ENCODE peak calls at places on chromosomes 3 and 15, in nine cellular contexts. C, X, T, P, E, Q, K, V and Z are unnamed samples.

GRCh38 chr3:134392336-134392983 is 18.2 kb upstream of the AMOTL2 start:
- DNase-seq in E (no peak), X (no peak), K (no peak), T (no peak), C (no peak), V (no peak), P (peak; percentile 84), Q (peak; percentile 59), Z (no peak)

GRCh38 chr15:48017747-48018146 is 103.0 kb upstream of the SLC24A5 start:
- DNase-seq in E (no peak), X (no peak), P (no peak), T (no peak), V (no peak), C (no peak), K (no peak), Q (no peak), Z (no peak)

GRCh38 chr15:88127477-88127799 is 129.1 kb downstream of the NTRK3 start:
- DNase-seq in E (no peak), K (no peak), C (no peak), X (no peak), V (no peak), P (no peak), T (no peak), Q (no peak), Z (no peak)

GRCh38 chr3:138389841-138390581 is 41.6 kb downstream of the MRAS start:
- DNase-seq in T (peak; percentile 96), C (peak; percentile 7), P (peak; percentile 91), E (no peak), K (no peak), V (peak; percentile 74), Q (peak; percentile 91), X (peak; percentile 76), Z (peak; percentile 88)

GRCh38 chr3:58492385-58492970 is 582 bp downstream of the KCTD6 start:
- DNase-seq in X (no peak), T (no peak), K (no peak), V (no peak), C (no peak), Q (no peak), P (no peak), E (no peak), Z (no peak)

GRCh38 chr15:92629975-92630626 is 25.5 kb downstream of the FAM174B start:
- DNase-seq in X (no peak), E (no peak), V (no peak), C (no peak), Q (peak; percentile 36), P (no peak), K (no peak), T (no peak), Z (no peak)

GRCh38 chr3:13219077-13219901 is 146.1 kb upstream of the IQSEC1 start:
- DNase-seq in V (no peak), T (no peak), P (no peak), C (no peak), X (no peak), Q (no peak), K (no peak), E (no peak), Z (no peak)

GRCh38 chr3:57942872-57943283 is 65.3 kb upstream of the FLNB start:
- DNase-seq in P (no peak), V (no peak), E (no peak), Q (peak; percentile 89), C (no peak), X (no peak), K (no peak), T (no peak), Z (no peak)

GRCh38 chr15:85164841-85165466 is 183.3 kb downstream of the PDE8A start:
- DNase-seq in E (peak; percentile 18), C (no peak), V (no peak), X (no peak), P (no peak), K (no peak), T (no peak), Q (no peak), Z (no peak)

GRCh38 chr15:100275641-100276040 is 66.1 kb downstream of the ADAMTS17 start:
- DNase-seq in Q (no peak), C (no peak), X (no peak), T (no peak), P (no peak), V (no peak), K (no peak), E (no peak), Z (no peak)

GRCh38 chr3:133662256-133662773 is 574 bp upstream of the TOPBP1 start:
- DNase-seq in V (no peak), C (no peak), K (no peak), T (peak; percentile 2), X (no peak), E (no peak), P (peak; percentile 28), Q (no peak), Z (no peak)

GRCh38 chr3:178083906-178084823 is 452.1 kb upstream of the KCNMB2 start:
- DNase-seq in V (no peak), P (peak; percentile 52), Q (no peak), X (peak; percentile 8), E (no peak), K (no peak), C (no peak), T (no peak), Z (no peak)

GRCh38 chr3:134603480-134603879 is 47.3 kb downstream of the KY start:
- DNase-seq in Q (peak; percentile 47), C (no peak), P (no peak), X (no peak), T (no peak), K (no peak), V (no peak), E (no peak), Z (no peak)

GRCh38 chr3:86973440-86973839 is 17.5 kb downstream of the VGLL3 start:
- DNase-seq in X (no peak), T (no peak), P (peak; percentile 89), Q (no peak), C (no peak), E (no peak), K (no peak), V (no peak), Z (no peak)

GRCh38 chr3:86976206-86976605 is 14.7 kb downstream of the VGLL3 start:
- DNase-seq in E (no peak), X (no peak), T (no peak), P (no peak), K (no peak), V (no peak), Q (no peak), C (no peak), Z (no peak)

GRCh38 chr3:86982883-86983282 is 8.1 kb downstream of the VGLL3 start:
- DNase-seq in V (no peak), E (no peak), P (peak; percentile 94), X (no peak), C (no peak), T (no peak), K (no peak), Q (no peak), Z (no peak)

GRCh38 chr3:86978111-86978528 is 12.8 kb downstream of the VGLL3 start:
- DNase-seq in Q (no peak), P (peak; percentile 60), K (no peak), C (no peak), E (no peak), X (no peak), T (no peak), V (no peak), Z (no peak)
- H3K4me3 ChIP-seq in Q (no peak overlapping the region), P (no peak overlapping the region), K (no peak overlapping the region), C (no peak overlapping the region), E (no peak overlapping the region), X (no peak overlapping the region), T (no peak overlapping the region), V (peak overlapping the region; percentile 14), Z (no peak overlapping the region)

GRCh38 chr3:51975857-51976549 is 1.1 kb downstream of the ABHD14A start:
- DNase-seq in T (no peak), K (peak; percentile 93), P (peak; percentile 76), X (no peak), Q (peak; percentile 94), E (no peak), C (no peak), V (peak; percentile 84), Z (no peak)
- H3K4me3 ChIP-seq in T (peak overlapping the region; percentile 48), K (no peak overlapping the region), P (peak overlapping the region; percentile 53), X (peak overlapping the region; percentile 93), Q (no peak overlapping the region), E (peak overlapping the region; percentile 83), C (peak overlapping the region; percentile 79), V (peak overlapping the region; percentile 93), Z (peak overlapping the region; percentile 84)

GRCh38 chr15:60005352-60006202 is 1.5 kb downstream of the FOXB1 start:
- DNase-seq in C (no peak), X (no peak), E (no peak), P (no peak), T (no peak), V (no peak), Q (no peak), K (no peak), Z (no peak)

GRCh38 chr15:60009124-60009523 is 5.0 kb downstream of the FOXB1 start:
- DNase-seq in E (no peak), K (no peak), X (no peak), C (no peak), P (no peak), T (no peak), Q (no peak), V (no peak), Z (no peak)

GRCh38 chr15:60004846-60005351 is 788 bp downstream of the FOXB1 start:
- DNase-seq in K (peak; percentile 78), Q (no peak), E (no peak), P (no peak), V (no peak), X (no peak), T (no peak), C (no peak), Z (no peak)

GRCh38 chr15:60006203-60006782 is 2.2 kb downstream of the FOXB1 start:
- DNase-seq in K (no peak), T (no peak), C (peak; percentile 10), Q (no peak), P (peak; percentile 34), V (no peak), E (no peak), X (no peak), Z (no peak)

GRCh38 chr15:60006808-60007346 is 2.8 kb downstream of the FOXB1 start:
- DNase-seq in C (no peak), K (no peak), X (no peak), T (no peak), P (no peak), E (no peak), V (no peak), Q (no peak), Z (no peak)
- H3K4me3 ChIP-seq in C (peak overlapping the region; percentile 78), K (peak overlapping the region; percentile 2), X (no peak overlapping the region), T (no peak overlapping the region), P (peak overlapping the region; percentile 43), E (no peak overlapping the region), V (peak overlapping the region; percentile 69), Q (no peak overlapping the region), Z (peak overlapping the region; percentile 34)

DNA sequence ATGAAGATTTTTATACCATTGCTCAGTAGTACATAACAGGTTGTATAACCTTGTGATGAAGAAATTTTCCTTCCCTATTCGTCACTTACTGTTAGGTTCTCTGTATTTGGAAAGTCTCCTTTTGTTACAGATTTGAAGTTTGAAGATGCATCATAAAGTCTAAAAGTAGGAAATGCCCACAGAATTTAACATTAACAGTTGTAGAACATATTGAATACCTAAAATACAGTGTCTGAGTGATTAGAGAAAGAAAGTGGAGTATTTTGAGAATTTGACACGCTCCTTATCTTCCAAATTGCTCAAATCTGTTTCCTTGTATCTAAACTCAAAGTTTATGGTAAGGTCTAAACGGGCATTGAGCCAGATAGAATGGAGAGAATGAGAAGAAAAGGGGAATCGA is 111.3 kb downstream of the MBNL1 start:
- DNase-seq in C (no peak), K (no peak), T (no peak), V (no peak), Q (no peak), E (no peak), P (no peak), X (no peak), Z (no peak)
- H3K4me3 ChIP-seq in C (no peak overlapping the region), K (peak overlapping the region; percentile 18), T (no peak overlapping the region), V (peak overlapping the region; percentile 27), Q (no peak overlapping the region), E (peak overlapping the region; percentile 32), P (no peak overlapping the region), X (no peak overlapping the region), Z (no peak overlapping the region)